ENCODE peak calls at places on chromosomes 7 and 10, in four cellular contexts. V is K562, L is HepG2, O is GM12878. M is an unnamed sample.
A peak's percentile ranks its signal among the peaks of the same experiment; 100 is the strongest.

GRCh38 chr10:70265032-70265689 is 18.6 kb downstream of the NPFFR1 start:
- DNase-seq in V (peak; percentile 54), L (peak; percentile 61), O (no peak), M (peak; percentile 57)

GRCh38 chr7:5643280-5643679 is 138.2 kb downstream of the RNF216 start:
- DNase-seq in V (no peak), L (no peak), O (no peak), M (no peak)

GRCh38 chr10:44004913-44005787 is 356.5 kb upstream of the ZNF32 start:
- DNase-seq in V (no peak), L (no peak), O (no peak), M (no peak)

GRCh38 chr7:117478796-117479479 is 887 bp upstream of the CFTR start:
- DNase-seq in V (no peak), L (no peak), O (no peak), M (no peak)

GRCh38 chr7:85102813-85103350 is 84.0 kb downstream of the SEMA3D start:
- DNase-seq in V (no peak), L (no peak), O (no peak), M (no peak)

GRCh38 chr7:107173191-107173590 is 4.4 kb downstream of the HBP1 start:
- DNase-seq in V (no peak), L (no peak), O (no peak), M (no peak)

GRCh38 chr10:17092986-17093803 is 36.4 kb downstream of the CUBN start:
- DNase-seq in V (no peak), L (no peak), O (no peak), M (no peak)

GRCh38 chr10:91925022-91925320 is 1.4 kb downstream of the BTAF1 start:
- DNase-seq in V (no peak), L (no peak), O (no peak), M (no peak)

GRCh38 chr10:77274046-77274795 is 363.4 kb downstream of the KCNMA1 start:
- DNase-seq in V (no peak), L (no peak), O (no peak), M (no peak)

GRCh38 chr10:106515206-106515790 is 649.2 kb downstream of the SORCS1 start:
- DNase-seq in V (no peak), L (no peak), O (no peak), M (no peak)

GRCh38 chr10:14822879-14823755 is 14.7 kb downstream of the CDNF start:
- DNase-seq in V (no peak), L (peak; percentile 12), O (no peak), M (no peak)

GRCh38 chr10:49080071-49080470 is 35.3 kb downstream of the VSTM4 start:
- DNase-seq in V (no peak), L (no peak), O (no peak), M (no peak)

GRCh38 chr7:95871896-95872295 is 99.5 kb downstream of the DYNC1I1 start:
- DNase-seq in V (no peak), L (no peak), O (no peak), M (no peak)

GRCh38 chr10:116263870-116264269 is 9.1 kb downstream of the GFRA1 start:
- DNase-seq in V (no peak), L (no peak), O (no peak), M (no peak)

GRCh38 chr10:131084791-131085585 is 226.5 kb downstream of the TCERG1L start:
- DNase-seq in V (no peak), L (no peak), O (no peak), M (no peak)

GRCh38 chr7:14551326-14551725 is 351.2 kb downstream of the DGKB start:
- DNase-seq in V (no peak), L (no peak), O (no peak), M (no peak)

GRCh38 chr10:43703286-43703685 is 54.6 kb upstream of the ZNF32 start:
- DNase-seq in V (no peak), L (no peak), O (no peak), M (no peak)

GRCh38 chr7:90958669-90959068 is 305.6 kb upstream of the FZD1 start:
- DNase-seq in V (no peak), L (no peak), O (no peak), M (no peak)

GRCh38 chr10:99630439-99630838 is 10.2 kb upstream of the SLC25A28 start:
- DNase-seq in V (no peak), L (peak; percentile 55), O (no peak), M (no peak)

GRCh38 chr10:63976538-63976937 is 455.3 kb downstream of the REEP3 start:
- DNase-seq in V (peak; percentile 61), L (peak; percentile 29), O (no peak), M (no peak)

GRCh38 chr7:1642291-1642728 is 27.8 kb upstream of the ELFN1 start:
- DNase-seq in V (peak; percentile 53), L (no peak), O (no peak), M (no peak)

GRCh38 chr10:34127676-34128075 is 687.4 kb downstream of the PARD3 start:
- DNase-seq in V (no peak), L (no peak), O (no peak), M (no peak)

GRCh38 chr7:4830176-4830575 is 31.7 kb downstream of the PAPOLB start:
- DNase-seq in V (peak; percentile 79), L (peak; percentile 78), O (peak; percentile 11), M (peak; percentile 73)

GRCh38 chr7:13742719-13743640 is 246.5 kb downstream of the ETV1 start:
- DNase-seq in V (no peak), L (no peak), O (no peak), M (no peak)

GRCh38 chr10:47400786-47401185 is 16.7 kb upstream of the ZNF488 start:
- DNase-seq in V (no peak), L (no peak), O (no peak), M (no peak)

GRCh38 chr10:130357226-130357625 is 221.0 kb downstream of the GLRX3 start:
- DNase-seq in V (no peak), L (no peak), O (no peak), M (no peak)

GRCh38 chr7:151402029-151402835 is 7.6 kb downstream of the WDR86 start:
- DNase-seq in V (no peak), L (no peak), O (no peak), M (no peak)

GRCh38 chr10:100969175-100970075 is at the start of gene SEMA4G:
- DNase-seq in V (peak; percentile 84), L (peak; percentile 80), O (no peak), M (peak; percentile 67)

GRCh38 chr7:105212236-105212635 is 176.5 kb downstream of the SRPK2 start:
- DNase-seq in V (no peak), L (no peak), O (no peak), M (no peak)

GRCh38 chr10:91907914-91908357 is 1.4 kb downstream of the FGFBP3 start:
- DNase-seq in V (no peak), L (no peak), O (no peak), M (no peak)

GRCh38 chr10:49200859-49201258 is 12.7 kb upstream of the TMEM273 start:
- DNase-seq in V (no peak), L (no peak), O (no peak), M (no peak)

GRCh38 chr7:81173766-81174281 is 255.0 kb upstream of the SEMA3C start:
- DNase-seq in V (no peak), L (no peak), O (no peak), M (no peak)

GRCh38 chr7:12069757-12070156 is 141.3 kb upstream of the TMEM106B start:
- DNase-seq in V (no peak), L (no peak), O (no peak), M (no peak)

DNA sequence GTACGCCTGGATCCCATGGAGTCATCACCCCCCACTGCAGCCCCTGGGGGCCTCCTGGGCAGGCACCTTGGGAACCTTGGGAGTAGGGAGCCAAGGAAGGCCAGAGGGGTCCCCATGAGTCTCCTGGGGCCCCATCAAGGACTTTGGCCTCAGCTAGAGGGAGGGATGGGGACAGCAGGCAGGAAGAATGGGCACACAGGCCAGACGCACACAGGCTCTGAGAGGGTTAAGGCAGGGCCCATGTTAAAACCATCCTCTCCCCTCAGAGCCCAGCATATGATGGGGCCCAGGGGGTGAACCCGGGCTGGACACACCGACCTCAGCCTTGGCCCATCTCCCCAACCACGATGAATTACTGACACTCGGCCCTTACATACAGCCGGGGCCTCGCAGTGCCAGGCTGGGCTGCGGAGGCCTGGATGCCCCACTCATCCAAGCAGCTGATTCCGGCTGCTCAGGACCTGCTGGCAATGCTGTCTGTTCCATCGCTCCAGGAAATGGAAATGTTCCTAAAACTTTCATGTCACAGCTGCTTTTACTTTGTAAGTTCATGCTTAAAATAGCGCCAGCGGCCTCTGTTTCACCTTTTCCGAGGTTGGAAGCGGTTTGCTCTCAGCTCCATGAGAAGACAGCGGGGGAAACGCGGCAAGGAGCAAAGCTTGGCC is 17.3 kb upstream of the INPP5A start:
- DNase-seq in V (no peak), L (no peak), O (no peak), M (no peak)
- TF ChIP-seq EZH2 in V (no peak), L (no peak), O (no peak), M (no peak)

DNA sequence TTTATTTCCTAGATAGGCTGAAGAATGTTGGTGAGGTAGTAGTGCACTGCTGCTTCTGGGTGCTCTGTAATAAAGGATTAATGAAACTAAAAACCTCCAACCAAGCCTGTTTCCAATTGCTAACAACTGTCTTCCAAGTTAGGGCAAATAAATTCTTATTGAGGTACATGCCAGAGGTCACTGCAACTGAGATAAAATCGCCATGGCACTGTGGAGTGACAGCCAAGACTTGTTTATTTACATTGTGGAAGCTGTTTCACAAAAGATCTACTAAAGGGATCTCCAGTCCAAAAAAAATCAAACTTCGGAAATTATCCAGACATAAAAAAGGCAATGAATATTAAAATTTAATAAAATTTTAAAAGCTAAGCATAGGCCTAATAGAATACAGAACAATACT is 65.2 kb downstream of the HYCC1 start:
- DNase-seq in V (no peak), L (no peak), O (no peak), M (no peak)
- TF ChIP-seq BRCA1 in V (no peak), L (no peak), O (no peak), M (no peak)

GRCh38 chr10:3893102-3893473 is 108.1 kb upstream of the KLF6 start:
- DNase-seq in V (no peak), L (no peak), O (no peak), M (no peak)

GRCh38 chr10:3889961-3890522 is 105.0 kb upstream of the KLF6 start:
- DNase-seq in V (no peak), L (peak; percentile 99), O (no peak), M (peak; percentile 13)

GRCh38 chr10:3891396-3891795 is 106.4 kb upstream of the KLF6 start:
- DNase-seq in V (peak; percentile 47), L (no peak), O (no peak), M (no peak)

GRCh38 chr10:3892440-3893101 is 107.6 kb upstream of the KLF6 start:
- DNase-seq in V (no peak), L (no peak), O (no peak), M (no peak)

DNA sequence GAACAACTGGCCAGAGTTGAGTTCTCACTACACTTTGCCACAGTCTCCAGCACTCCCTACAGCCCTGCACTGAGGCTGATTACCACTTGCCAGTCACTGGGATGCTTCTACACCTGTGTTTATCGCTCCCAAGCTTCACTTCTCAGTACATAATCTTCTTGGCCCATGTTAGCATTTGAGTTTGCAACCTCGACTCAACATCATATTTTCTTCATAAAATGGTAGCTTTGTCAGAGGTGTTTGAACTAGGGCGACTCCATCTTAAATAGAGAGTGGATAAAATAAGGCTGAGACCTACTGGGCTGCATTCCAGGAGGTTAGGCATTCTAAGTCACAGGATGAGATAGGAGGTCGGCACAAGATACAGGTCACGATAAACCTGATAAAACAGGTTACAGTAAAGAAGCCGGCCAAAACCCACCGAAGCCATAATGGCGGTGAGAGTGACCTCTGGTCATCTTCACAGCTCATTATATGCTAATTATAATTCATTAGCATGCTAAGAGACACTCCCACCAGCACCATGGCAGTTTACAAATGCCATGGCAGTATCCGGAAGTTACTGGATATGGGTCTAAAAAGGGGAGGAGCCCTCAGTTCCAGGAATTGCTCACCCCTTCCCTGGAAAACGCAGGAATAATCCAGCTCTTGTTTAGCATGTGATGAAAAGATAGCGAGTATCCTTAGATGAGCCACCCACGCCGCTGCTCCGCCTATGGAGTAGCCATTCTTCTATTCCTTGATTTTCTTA is 105.8 kb upstream of the KLF6 start:
- DNase-seq in V (peak; percentile 40), L (no peak), O (no peak), M (no peak)
- TF ChIP-seq EZH2 in V (no peak), L (no peak), O (no peak), M (no peak)

GRCh38 chr7:77569514-77570232 is 32.6 kb downstream of the PTPN12 start:
- DNase-seq in V (no peak), L (no peak), O (no peak), M (no peak)
- TF ChIP-seq BRCA1 in V (no peak), L (no peak), O (no peak), M (no peak)

M was measured in H1.